ENCODE peak calls at places on chromosomes 4 and X, in seven cellular contexts. X is transverse colon, H is HepG2, U is tibial nerve, N is A549, M is suprapubic skin, Z is SK-N-SH. C is an unnamed sample.
A peak's percentile ranks its signal among the peaks of the same experiment; 100 is the strongest.

GRCh38 chr4:119638359-119638758 is 9.8 kb upstream of the PDE5A start:
- DNase-seq in X (no peak), H (no peak), U (no peak), N (no peak), M (no peak), Z (no peak), C (no peak)

GRCh38 chr4:55330241-55330640 is 15.8 kb upstream of the SRD5A3 start:
- DNase-seq in X (no peak), H (no peak), U (no peak), N (no peak), M (no peak), Z (no peak), C (no peak)

GRCh38 chrX:63349307-63349706 is 1.8 kb downstream of the SPIN4 start:
- DNase-seq in X (no peak), H (no peak), U (no peak), N (no peak), M (no peak), Z (peak; percentile 6), C (no peak)

GRCh38 chrX:41066969-41067368 is 18.3 kb upstream of the USP9X start:
- DNase-seq in X (no peak), H (no peak), U (no peak), N (no peak), M (no peak), Z (no peak), C (no peak)

GRCh38 chr4:40194602-40195161 is 2.1 kb upstream of the RHOH start:
- DNase-seq in X (peak; percentile 46), H (peak; percentile 36), U (no peak), N (no peak), M (no peak), Z (peak; percentile 23), C (no peak)

GRCh38 chr4:166045457-166045856 is 172.4 kb downstream of the TLL1 start:
- DNase-seq in X (no peak), H (no peak), U (no peak), N (no peak), M (no peak), Z (no peak), C (no peak)

GRCh38 chr4:137610960-137611359 is 78.7 kb upstream of the PCDH18 start:
- DNase-seq in X (no peak), H (peak; percentile 1), U (no peak), N (peak; percentile 13), M (no peak), Z (no peak), C (no peak)

GRCh38 chr4:106851686-106852085 is 184.4 kb downstream of the DKK2 start:
- DNase-seq in X (no peak), H (no peak), U (no peak), N (no peak), M (no peak), Z (no peak), C (no peak)

GRCh38 chr4:56976878-56977320 is 507 bp downstream of the NOA1 start:
- DNase-seq in X (peak; percentile 76), H (peak; percentile 26), U (no peak), N (peak; percentile 12), M (no peak), Z (peak; percentile 74), C (peak; percentile 71)

GRCh38 chrX:140764401-140764919 is 54.9 kb downstream of the LINC00632 start:
- DNase-seq in X (no peak), H (no peak), U (no peak), N (peak; percentile 44), M (peak; percentile 66), Z (peak; percentile 22), C (peak; percentile 59)

GRCh38 chrX:110219920-110220319 is 98.0 kb downstream of the AMMECR1 start:
- DNase-seq in X (no peak), H (no peak), U (no peak), N (peak; percentile 58), M (no peak), Z (no peak), C (no peak)

GRCh38 chr4:183426507-183426906 is 17.9 kb upstream of the CDKN2AIP start:
- DNase-seq in X (no peak), H (no peak), U (no peak), N (no peak), M (no peak), Z (no peak), C (no peak)

GRCh38 chrX:49190783-49191032 is 4.5 kb upstream of the PRICKLE3 start:
- DNase-seq in X (no peak), H (no peak), U (no peak), N (no peak), M (peak; percentile 94), Z (no peak), C (no peak)

GRCh38 chr4:159052315-159052714 is 50.6 kb upstream of the RAPGEF2 start:
- DNase-seq in X (no peak), H (no peak), U (no peak), N (no peak), M (no peak), Z (no peak), C (no peak)

GRCh38 chr4:7844247-7844991 is 95.2 kb downstream of the AFAP1 start:
- DNase-seq in X (peak; percentile 81), H (peak; percentile 70), U (peak; percentile 74), N (peak; percentile 86), M (peak; percentile 87), Z (peak; percentile 73), C (peak; percentile 86)

GRCh38 chr4:159413252-159413941 is 310.5 kb downstream of the RAPGEF2 start:
- DNase-seq in X (no peak), H (no peak), U (no peak), N (no peak), M (no peak), Z (no peak), C (no peak)

GRCh38 chr4:183675625-183676024 is 16.5 kb downstream of the TRAPPC11 start:
- DNase-seq in X (no peak), H (no peak), U (no peak), N (no peak), M (no peak), Z (peak; percentile 30), C (no peak)

GRCh38 chrX:6852869-6853268 is 294.6 kb upstream of the STS start:
- DNase-seq in X (no peak), H (no peak), U (no peak), N (no peak), M (no peak), Z (no peak), C (no peak)

GRCh38 chr4:186570193-186570996 is 15.0 kb upstream of the MTNR1A start:
- DNase-seq in X (peak; percentile 67), H (no peak), U (no peak), N (peak; percentile 12), M (no peak), Z (no peak), C (no peak)

GRCh38 chrX:40402771-40403533 is 177.8 kb upstream of the ATP6AP2 start:
- DNase-seq in X (peak; percentile 21), H (no peak), U (peak; percentile 15), N (peak; percentile 77), M (no peak), Z (no peak), C (peak; percentile 84)

GRCh38 chrX:57595381-57595811 is 3.6 kb downstream of the ZXDB start:
- DNase-seq in X (no peak), H (no peak), U (no peak), N (peak; percentile 28), M (no peak), Z (no peak), C (peak; percentile 69)
- H3K4me3 ChIP-seq in X (no peak overlapping the region), H (peak overlapping the region; percentile 39), U (no peak overlapping the region), N (peak overlapping the region; percentile 34), M (peak overlapping the region; percentile 22), Z (peak overlapping the region; percentile 37), C (peak overlapping the region; percentile 15)

GRCh38 chr4:143240920-143241319 is 56.2 kb downstream of the USP38 start:
- DNase-seq in X (no peak), H (peak; percentile 20), U (no peak), N (no peak), M (no peak), Z (no peak), C (no peak)
- TF ChIP-seq EP300 in X (no peak), H (no peak), U (no peak), N (no peak), M (no peak), Z (no peak), C (no peak)

GRCh38 chr4:126532527-126532926 is 1100.2 kb upstream of the INTU start:
- DNase-seq in X (no peak), H (no peak), U (no peak), N (no peak), M (no peak), Z (no peak), C (no peak)
- H3K4me3 ChIP-seq in X (no peak overlapping the region), H (no peak overlapping the region), U (no peak overlapping the region), N (no peak overlapping the region), M (no peak overlapping the region), Z (no peak overlapping the region), C (no peak overlapping the region)

GRCh38 chr4:102827674-102828496 is 534 bp upstream of the UBE2D3 start:
- DNase-seq in X (peak; percentile 99), H (peak; percentile 100), U (peak; percentile 99), N (peak; percentile 100), M (peak; percentile 99), Z (peak; percentile 83), C (peak; percentile 100)

GRCh38 chr4:102829803-102830202 is 2.5 kb upstream of the UBE2D3 start:
- DNase-seq in X (no peak), H (no peak), U (no peak), N (no peak), M (no peak), Z (no peak), C (no peak)

GRCh38 chr4:102828497-102828808 is 1.1 kb upstream of the UBE2D3 start:
- DNase-seq in X (no peak), H (no peak), U (no peak), N (no peak), M (no peak), Z (no peak), C (no peak)

GRCh38 chr4:102832667-102833066 is 5.3 kb upstream of the UBE2D3 start:
- DNase-seq in X (no peak), H (peak; percentile 35), U (no peak), N (no peak), M (no peak), Z (no peak), C (no peak)

GRCh38 chr4:102832105-102832504 is 4.8 kb upstream of the UBE2D3 start:
- DNase-seq in X (no peak), H (no peak), U (no peak), N (no peak), M (no peak), Z (no peak), C (no peak)
- TF ChIP-seq EP300 in X (no peak), H (no peak), U (no peak), N (no peak), M (no peak), Z (no peak), C (no peak)